ENCODE peak calls at places on chromosomes 3 and 15, in five cellular contexts. One of them, this sample, is unnamed.

GRCh38 chr3:15923640-15924405 is 126.0 kb upstream of the ANKRD28 start:
- DNase-seq in AG08395: no peak
- DNase-seq in brain microvascular endothelial cell: no peak
- DNase-seq in choroid plexus epithelial cell: no peak
- DNase-seq in hypothalamus: no peak
- DNase-seq in this sample: no peak

GRCh38 chr15:35698331-35698730 is 152.4 kb upstream of the DPH6 start:
- DNase-seq in AG08395: no peak
- DNase-seq in brain microvascular endothelial cell: no peak
- DNase-seq in choroid plexus epithelial cell: peak; percentile 50
- DNase-seq in hypothalamus: no peak
- DNase-seq in this sample: no peak

GRCh38 chr3:21795152-21795837 is 44.3 kb upstream of the ZNF385D start:
- DNase-seq in AG08395: no peak
- DNase-seq in brain microvascular endothelial cell: no peak
- DNase-seq in choroid plexus epithelial cell: no peak
- DNase-seq in hypothalamus: no peak
- DNase-seq in this sample: no peak

GRCh38 chr3:195260286-195260905 is 10.6 kb downstream of the XXYLT1 start:
- DNase-seq in AG08395: peak; percentile 25
- DNase-seq in brain microvascular endothelial cell: no peak
- DNase-seq in choroid plexus epithelial cell: no peak
- DNase-seq in hypothalamus: no peak
- DNase-seq in this sample: no peak

GRCh38 chr3:29494305-29495036 is 213.6 kb downstream of the RBMS3 start:
- DNase-seq in AG08395: peak; percentile 58
- DNase-seq in brain microvascular endothelial cell: no peak
- DNase-seq in choroid plexus epithelial cell: no peak
- DNase-seq in hypothalamus: no peak
- DNase-seq in this sample: no peak

GRCh38 chr3:191301017-191301416 is 28.2 kb upstream of the CCDC50 start:
- DNase-seq in AG08395: no peak
- DNase-seq in brain microvascular endothelial cell: no peak
- DNase-seq in choroid plexus epithelial cell: no peak
- DNase-seq in hypothalamus: no peak
- DNase-seq in this sample: no peak

GRCh38 chr3:46213201-46213600 is 5.1 kb upstream of the CCR1 start:
- DNase-seq in AG08395: no peak
- DNase-seq in brain microvascular endothelial cell: no peak
- DNase-seq in choroid plexus epithelial cell: no peak
- DNase-seq in hypothalamus: no peak
- DNase-seq in this sample: no peak

GRCh38 chr3:141660598-141660947 is 77.5 kb upstream of the RNF7 start:
- DNase-seq in AG08395: no peak
- DNase-seq in brain microvascular endothelial cell: no peak
- DNase-seq in choroid plexus epithelial cell: no peak
- DNase-seq in hypothalamus: no peak
- DNase-seq in this sample: no peak

GRCh38 chr3:29291262-29291981 is 10.6 kb downstream of the RBMS3 start:
- DNase-seq in AG08395: no peak
- DNase-seq in brain microvascular endothelial cell: no peak
- DNase-seq in choroid plexus epithelial cell: no peak
- DNase-seq in hypothalamus: no peak
- DNase-seq in this sample: no peak

GRCh38 chr3:8622873-8623725 is 21.5 kb downstream of the SSUH2 start:
- DNase-seq in AG08395: peak; percentile 85
- DNase-seq in brain microvascular endothelial cell: peak; percentile 65
- DNase-seq in choroid plexus epithelial cell: peak; percentile 83
- DNase-seq in hypothalamus: peak; percentile 63
- DNase-seq in this sample: peak; percentile 73

GRCh38 chr3:102104093-102104492 is 254.8 kb downstream of the NFKBIZ start:
- DNase-seq in AG08395: no peak
- DNase-seq in brain microvascular endothelial cell: no peak
- DNase-seq in choroid plexus epithelial cell: peak; percentile 35
- DNase-seq in hypothalamus: no peak
- DNase-seq in this sample: no peak

GRCh38 chr3:124520970-124521369 is 209.3 kb upstream of the UMPS start:
- DNase-seq in AG08395: no peak
- DNase-seq in brain microvascular endothelial cell: no peak
- DNase-seq in choroid plexus epithelial cell: no peak
- DNase-seq in hypothalamus: no peak
- DNase-seq in this sample: no peak

GRCh38 chr3:143172313-143173054 is 52.9 kb downstream of the CHST2 start:
- DNase-seq in AG08395: no peak
- DNase-seq in brain microvascular endothelial cell: no peak
- DNase-seq in choroid plexus epithelial cell: peak; percentile 63
- DNase-seq in hypothalamus: no peak
- DNase-seq in this sample: no peak

GRCh38 chr15:92989469-92989868 is 89.3 kb downstream of the CHD2 start:
- DNase-seq in AG08395: no peak
- DNase-seq in brain microvascular endothelial cell: no peak
- DNase-seq in choroid plexus epithelial cell: no peak
- DNase-seq in hypothalamus: no peak
- DNase-seq in this sample: no peak

GRCh38 chr3:134373942-134374790 is at the start of gene AMOTL2:
- DNase-seq in AG08395: peak; percentile 98
- DNase-seq in brain microvascular endothelial cell: peak; percentile 92
- DNase-seq in choroid plexus epithelial cell: peak; percentile 98
- DNase-seq in hypothalamus: peak; percentile 81
- DNase-seq in this sample: peak; percentile 89

GRCh38 chr3:122660575-122660974 is 20.1 kb upstream of the PARP14 start:
- DNase-seq in AG08395: no peak
- DNase-seq in brain microvascular endothelial cell: no peak
- DNase-seq in choroid plexus epithelial cell: no peak
- DNase-seq in hypothalamus: no peak
- DNase-seq in this sample: no peak

GRCh38 chr15:65583701-65584100 is 27.2 kb downstream of the INTS14 start:
- DNase-seq in AG08395: peak; percentile 16
- DNase-seq in brain microvascular endothelial cell: peak; percentile 56
- DNase-seq in choroid plexus epithelial cell: peak; percentile 86
- DNase-seq in hypothalamus: no peak
- DNase-seq in this sample: no peak

GRCh38 chr3:158809642-158810041 is 7.8 kb downstream of the MFSD1 start:
- DNase-seq in AG08395: no peak
- DNase-seq in brain microvascular endothelial cell: peak; percentile 12
- DNase-seq in choroid plexus epithelial cell: no peak
- DNase-seq in hypothalamus: no peak
- DNase-seq in this sample: no peak

GRCh38 chr3:188584958-188585689 is 431.2 kb downstream of the LPP start:
- DNase-seq in AG08395: no peak
- DNase-seq in brain microvascular endothelial cell: no peak
- DNase-seq in choroid plexus epithelial cell: peak; percentile 51
- DNase-seq in hypothalamus: no peak
- DNase-seq in this sample: no peak

GRCh38 chr15:79901958-79902357 is 5.1 kb upstream of the MTHFS start:
- DNase-seq in AG08395: no peak
- DNase-seq in brain microvascular endothelial cell: no peak
- DNase-seq in choroid plexus epithelial cell: peak; percentile 54
- DNase-seq in hypothalamus: no peak
- DNase-seq in this sample: no peak

GRCh38 chr3:194573680-194574437 is 59.4 kb downstream of the TMEM44 start:
- DNase-seq in AG08395: peak; percentile 63
- DNase-seq in brain microvascular endothelial cell: peak; percentile 67
- DNase-seq in choroid plexus epithelial cell: peak; percentile 70
- DNase-seq in hypothalamus: peak; percentile 12
- DNase-seq in this sample: peak; percentile 58

GRCh38 chr15:95603802-95604201 is 726.7 kb upstream of the NR2F2 start:
- DNase-seq in AG08395: no peak
- DNase-seq in brain microvascular endothelial cell: no peak
- DNase-seq in choroid plexus epithelial cell: peak; percentile 60
- DNase-seq in hypothalamus: no peak
- DNase-seq in this sample: no peak

GRCh38 chr3:12392101-12392878 is 92.0 kb upstream of the TSEN2 start:
- DNase-seq in AG08395: no peak
- DNase-seq in brain microvascular endothelial cell: no peak
- DNase-seq in choroid plexus epithelial cell: no peak
- DNase-seq in hypothalamus: no peak
- DNase-seq in this sample: no peak

GRCh38 chr15:70474682-70475438 is 288.5 kb downstream of the UACA start:
- DNase-seq in AG08395: peak; percentile 89
- DNase-seq in brain microvascular endothelial cell: peak; percentile 88
- DNase-seq in choroid plexus epithelial cell: peak; percentile 93
- DNase-seq in hypothalamus: peak; percentile 54
- DNase-seq in this sample: peak; percentile 93

GRCh38 chr3:72135636-72136035 is 350.7 kb upstream of the PROK2 start:
- DNase-seq in AG08395: no peak
- DNase-seq in brain microvascular endothelial cell: no peak
- DNase-seq in choroid plexus epithelial cell: no peak
- DNase-seq in hypothalamus: no peak
- DNase-seq in this sample: no peak

GRCh38 chr15:73683624-73684536 is at the start of gene CD276:
- DNase-seq in AG08395: peak; percentile 90
- DNase-seq in brain microvascular endothelial cell: peak; percentile 51
- DNase-seq in choroid plexus epithelial cell: peak; percentile 63
- DNase-seq in hypothalamus: peak; percentile 66
- DNase-seq in this sample: peak; percentile 80

GRCh38 chr3:180563411-180563810 is 38.6 kb upstream of the TTC14 start:
- DNase-seq in AG08395: no peak
- DNase-seq in brain microvascular endothelial cell: no peak
- DNase-seq in choroid plexus epithelial cell: no peak
- DNase-seq in hypothalamus: no peak
- DNase-seq in this sample: no peak

GRCh38 chr3:174767853-174768382 is 91.2 kb upstream of the NAALADL2 start:
- DNase-seq in AG08395: no peak
- DNase-seq in brain microvascular endothelial cell: peak; percentile 88
- DNase-seq in choroid plexus epithelial cell: peak; percentile 96
- DNase-seq in hypothalamus: no peak
- DNase-seq in this sample: no peak

This sample was measured in stomach.